ENCODE peak calls at places on chromosome 12, in five cellular contexts. One of them, this sample, is unnamed.

GRCh38 chr12:89451876-89452275 is 72.7 kb downstream of the GALNT4 start:
- DNase-seq in fibroblast of mammary gland: peak; percentile 43
- DNase-seq in adrenal gland: peak; percentile 23
- DNase-seq in thoracic aorta: no peak
- DNase-seq in stimulated activated CD4-positive, alpha-beta T cell treated with anti-CD3 and anti-CD28 coated beads, Interleukin-15, amount 100 ng/mL, for 24 hours: no peak
- DNase-seq in this sample: no peak

GRCh38 chr12:103758310-103759089 is 82.5 kb downstream of the NT5DC3 start:
- DNase-seq in fibroblast of mammary gland: no peak
- DNase-seq in adrenal gland: no peak
- DNase-seq in thoracic aorta: no peak
- DNase-seq in stimulated activated CD4-positive, alpha-beta T cell treated with anti-CD3 and anti-CD28 coated beads, Interleukin-15, amount 100 ng/mL, for 24 hours: no peak
- DNase-seq in this sample: no peak

GRCh38 chr12:132327351-132328171 is 1.8 kb downstream of the GALNT9 start:
- DNase-seq in fibroblast of mammary gland: peak; percentile 88
- DNase-seq in adrenal gland: peak; percentile 90
- DNase-seq in thoracic aorta: no peak
- DNase-seq in stimulated activated CD4-positive, alpha-beta T cell treated with anti-CD3 and anti-CD28 coated beads, Interleukin-15, amount 100 ng/mL, for 24 hours: peak; percentile 87
- DNase-seq in this sample: peak; percentile 78

GRCh38 chr12:25276199-25276937 is 25.6 kb upstream of the KRAS start:
- DNase-seq in fibroblast of mammary gland: peak; percentile 95
- DNase-seq in adrenal gland: peak; percentile 61
- DNase-seq in thoracic aorta: no peak
- DNase-seq in stimulated activated CD4-positive, alpha-beta T cell treated with anti-CD3 and anti-CD28 coated beads, Interleukin-15, amount 100 ng/mL, for 24 hours: peak; percentile 84
- DNase-seq in this sample: peak; percentile 68

GRCh38 chr12:100267603-100268281 is 765 bp downstream of the SCYL2 start:
- DNase-seq in fibroblast of mammary gland: peak; percentile 50
- DNase-seq in adrenal gland: peak; percentile 46
- DNase-seq in thoracic aorta: no peak
- DNase-seq in stimulated activated CD4-positive, alpha-beta T cell treated with anti-CD3 and anti-CD28 coated beads, Interleukin-15, amount 100 ng/mL, for 24 hours: peak; percentile 34
- DNase-seq in this sample: no peak

GRCh38 chr12:31594681-31595080 is 3.7 kb upstream of the DENND5B start:
- DNase-seq in fibroblast of mammary gland: no peak
- DNase-seq in adrenal gland: no peak
- DNase-seq in thoracic aorta: no peak
- DNase-seq in stimulated activated CD4-positive, alpha-beta T cell treated with anti-CD3 and anti-CD28 coated beads, Interleukin-15, amount 100 ng/mL, for 24 hours: no peak
- DNase-seq in this sample: no peak

GRCh38 chr12:126210448-126210847 is 1145.2 kb downstream of the AACS start:
- DNase-seq in fibroblast of mammary gland: no peak
- DNase-seq in adrenal gland: no peak
- DNase-seq in thoracic aorta: no peak
- DNase-seq in stimulated activated CD4-positive, alpha-beta T cell treated with anti-CD3 and anti-CD28 coated beads, Interleukin-15, amount 100 ng/mL, for 24 hours: no peak
- DNase-seq in this sample: no peak

GRCh38 chr12:123150804-123151678 is at the start of gene PITPNM2:
- DNase-seq in fibroblast of mammary gland: peak; percentile 35
- DNase-seq in adrenal gland: peak; percentile 70
- DNase-seq in thoracic aorta: no peak
- DNase-seq in stimulated activated CD4-positive, alpha-beta T cell treated with anti-CD3 and anti-CD28 coated beads, Interleukin-15, amount 100 ng/mL, for 24 hours: peak; percentile 75
- DNase-seq in this sample: peak; percentile 76

GRCh38 chr12:53289891-53290290 is 5.5 kb upstream of the PFDN5 start:
- DNase-seq in fibroblast of mammary gland: peak; percentile 67
- DNase-seq in adrenal gland: peak; percentile 21
- DNase-seq in thoracic aorta: no peak
- DNase-seq in stimulated activated CD4-positive, alpha-beta T cell treated with anti-CD3 and anti-CD28 coated beads, Interleukin-15, amount 100 ng/mL, for 24 hours: no peak
- DNase-seq in this sample: no peak

GRCh38 chr12:75526655-75527511 is 15.5 kb upstream of the KRR1 start:
- DNase-seq in fibroblast of mammary gland: peak; percentile 83
- DNase-seq in adrenal gland: peak; percentile 2
- DNase-seq in thoracic aorta: no peak
- DNase-seq in stimulated activated CD4-positive, alpha-beta T cell treated with anti-CD3 and anti-CD28 coated beads, Interleukin-15, amount 100 ng/mL, for 24 hours: peak; percentile 32
- DNase-seq in this sample: peak; percentile 29

This sample was measured in activated naive CD8-positive, alpha-beta T cell treated with anti-CD3 and anti-CD28 coated beads for 36 hours.